ENCODE peak calls at places on chromosomes 1 and 21, in five cellular contexts. F is IMR-90, V is mesenchymal stem cell, W is H1, J is neuronal stem cell. L is an unnamed sample. For H3K36me3, the result is how much of the 10 kb centered on the place peaks cover.

GRCh38 chr1:26582053-26582835 is 52.7 kb downstream of the RPS6KA1 start:
- DNase-seq in F (no peak), V (no peak), W (no peak), J (no peak), L (no peak)

GRCh38 chr1:3651939-3652537 is at the start of gene TP73:
- DNase-seq in F (no peak), V (no peak), W (no peak), J (no peak), L (peak)

GRCh38 chr1:201675143-201675542 is 136.2 kb downstream of the NAV1 start:
- DNase-seq in F (no peak), V (peak), W (no peak), J (no peak), L (no peak)

GRCh38 chr21:15208787-15209186 is 144.0 kb upstream of the NRIP1 start:
- DNase-seq in F (no peak), V (no peak), W (no peak), J (no peak), L (peak)

GRCh38 chr1:74005533-74005932 is 192.4 kb downstream of the LRRIQ3 start:
- DNase-seq in F (no peak), V (no peak), W (no peak), J (no peak), L (no peak)

GRCh38 chr1:33060579-33061083 is 20.3 kb upstream of the AZIN2 start:
- DNase-seq in F (peak), V (peak), W (no peak), J (no peak), L (peak)

GRCh38 chr1:204127597-204128242 is 24.1 kb downstream of the ETNK2 start:
- DNase-seq in F (peak), V (peak), W (no peak), J (peak), L (peak)

GRCh38 chr1:14538335-14538734 is 60.1 kb upstream of the KAZN start:
- DNase-seq in F (no peak), V (no peak), W (no peak), J (no peak), L (peak)

GRCh38 chr1:173934440-173934839 is 17.3 kb upstream of the SERPINC1 start:
- DNase-seq in F (no peak), V (no peak), W (no peak), J (no peak), L (no peak)

DNA sequence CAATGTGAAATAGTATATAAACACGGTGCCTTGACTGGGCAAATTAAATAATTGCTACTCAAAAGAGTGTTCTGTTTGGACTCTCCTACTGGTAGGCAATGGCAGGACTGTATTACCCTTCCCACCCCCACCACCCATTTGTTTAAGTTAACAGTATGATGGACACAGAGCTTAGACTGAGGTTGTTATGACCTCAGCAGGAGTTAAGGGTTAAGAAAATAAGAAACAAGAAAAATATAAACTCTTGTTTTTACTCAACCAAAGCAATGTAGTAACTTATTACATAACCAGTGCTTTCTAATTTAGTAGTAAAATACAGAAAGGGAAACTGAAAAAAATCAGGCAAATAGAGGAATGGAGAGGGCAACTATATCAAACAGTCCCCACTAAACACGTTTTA is 19.9 kb upstream of the SERPINC1 start:
- DNase-seq in F (no peak), V (no peak), W (no peak), J (no peak), L (no peak)
- H3K36me3 ChIP-seq in F (under half), V (half or more), W (under half), J (half or more), L (under half)

DNA sequence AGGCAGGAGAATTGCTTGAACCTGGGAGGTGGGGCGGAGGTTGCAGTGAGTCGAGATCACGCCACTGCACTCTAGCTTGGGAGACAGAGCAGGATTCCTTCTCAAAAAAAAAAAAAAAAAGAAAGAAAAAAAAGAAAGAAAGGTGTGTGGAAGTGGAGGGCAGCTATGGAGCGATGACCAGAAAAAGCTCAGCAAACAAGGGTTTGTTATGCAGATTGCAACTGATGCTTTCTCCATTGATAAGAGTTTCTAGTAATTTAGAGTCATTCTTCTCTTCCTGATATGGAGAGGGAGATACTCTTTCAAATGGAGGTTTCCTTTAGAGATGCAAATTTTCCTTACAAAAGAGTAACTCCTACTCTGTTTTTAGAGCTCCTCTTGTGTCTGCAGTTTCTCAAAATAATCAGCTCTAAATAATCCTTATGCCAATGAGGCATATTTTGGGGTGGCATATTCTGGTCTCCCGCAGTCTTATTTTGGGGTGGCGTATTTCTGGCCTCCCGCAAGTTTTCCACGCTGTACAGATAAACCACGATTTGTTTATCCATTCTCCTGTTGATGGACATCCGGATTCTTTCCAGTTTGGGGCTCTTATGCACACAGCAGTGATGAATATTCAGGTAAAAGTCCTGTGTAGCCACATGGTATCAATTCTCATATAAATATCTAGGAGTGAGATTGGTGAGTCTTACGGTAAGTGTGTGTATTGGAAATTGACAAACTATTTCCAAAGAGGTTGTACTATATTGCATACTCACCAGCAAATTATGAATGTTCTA is 30.7 kb upstream of the RCC2 start:
- DNase-seq in F (no peak), V (no peak), W (peak), J (no peak), L (no peak)
- H3K14ac ChIP-seq in F (no peak), V (no peak), W (no peak), J (no peak), L (no peak)

GRCh38 chr1:243739335-243740003 is 110.6 kb downstream of the AKT3 start:
- DNase-seq in F (no peak), V (no peak), W (no peak), J (no peak), L (no peak)
- H3K4ac ChIP-seq in F (peak), V (peak), W (peak), J (no peak), L (no peak)

DNA sequence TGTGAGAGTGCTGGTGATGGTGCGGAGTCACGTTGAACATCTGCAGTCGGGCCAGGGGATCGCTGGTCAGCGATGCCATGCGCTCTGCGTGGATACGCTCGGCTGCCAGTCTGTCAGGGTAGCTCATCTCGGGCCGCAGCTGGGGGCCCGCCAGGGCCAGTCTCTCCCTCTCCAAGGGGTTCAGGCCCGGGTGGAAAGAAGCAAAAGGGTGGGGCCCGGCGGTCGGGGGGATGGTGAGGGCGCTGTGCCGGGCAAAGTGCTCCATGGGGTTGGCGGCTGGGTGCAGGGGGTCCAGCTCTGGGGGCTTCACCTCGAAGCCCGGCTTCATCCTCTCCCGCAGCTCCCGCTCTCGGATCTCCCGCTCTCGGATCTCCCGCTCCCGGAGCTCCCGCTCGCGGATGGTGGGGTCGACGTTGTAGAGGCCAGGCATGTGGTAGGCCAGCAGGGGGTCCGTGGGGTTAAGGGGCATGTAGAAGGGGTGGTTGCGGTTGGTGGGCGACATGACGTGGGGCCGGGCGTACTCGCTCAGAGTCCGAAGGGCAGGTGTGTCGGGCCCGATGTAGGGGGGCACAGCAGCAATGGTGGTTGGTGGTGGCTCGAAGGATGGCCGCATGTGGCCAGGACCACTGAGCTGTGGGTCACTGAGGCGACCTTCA is 40.5 kb downstream of the SLC45A1 start:
- DNase-seq in F (no peak), V (no peak), W (no peak), J (no peak), L (no peak)
- H3K36me3 ChIP-seq in F (half or more), V (half or more), W (under half), J (half or more), L (half or more)

GRCh38 chr1:231187556-231187955 is 25.7 kb downstream of the TRIM67 start:
- DNase-seq in F (no peak), V (no peak), W (no peak), J (no peak), L (no peak)

GRCh38 chr1:231188768-231189167 is 26.9 kb downstream of the TRIM67 start:
- DNase-seq in F (no peak), V (no peak), W (no peak), J (no peak), L (no peak)

GRCh38 chr1:231188072-231188471 is 26.2 kb downstream of the TRIM67 start:
- DNase-seq in F (no peak), V (no peak), W (no peak), J (no peak), L (no peak)

GRCh38 chr1:231190456-231190855 is 28.6 kb downstream of the TRIM67 start:
- DNase-seq in F (no peak), V (no peak), W (no peak), J (no peak), L (no peak)

GRCh38 chr1:231189683-231190270 is 27.9 kb downstream of the TRIM67 start:
- DNase-seq in F (no peak), V (no peak), W (no peak), J (no peak), L (no peak)
- H3K14ac ChIP-seq in F (no peak), V (no peak), W (no peak), J (no peak), L (no peak)

DNA sequence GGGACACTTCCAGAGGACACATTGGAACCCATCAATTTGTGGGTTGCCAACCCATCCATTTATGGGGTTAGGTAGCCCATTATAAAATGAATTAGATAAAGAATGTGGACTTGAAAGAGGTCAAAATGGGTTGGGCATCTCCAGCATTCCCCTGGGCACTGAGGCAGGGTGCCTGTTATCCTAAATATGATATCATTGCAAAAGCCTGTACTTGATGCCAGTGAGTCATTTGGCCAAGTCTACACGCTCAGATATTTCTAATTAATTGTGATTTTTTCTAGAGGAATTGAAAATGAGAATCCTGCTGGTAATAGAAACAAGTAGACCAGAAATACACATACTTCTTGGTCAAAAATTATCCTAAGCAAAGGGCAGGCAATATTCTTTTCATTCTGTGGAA is 21.9 kb upstream of the NBL1 start:
- DNase-seq in F (peak), V (no peak), W (no peak), J (no peak), L (no peak)
- H3K4ac ChIP-seq in F (no peak), V (no peak), W (no peak), J (no peak), L (no peak)

GRCh38 chr1:179092896-179093461 is 11.1 kb downstream of the TOR3A start:
- DNase-seq in F (no peak), V (no peak), W (no peak), J (no peak), L (no peak)
- H3K36me3 ChIP-seq in F (under half), V (half or more), W (under half), J (half or more), L (under half)

L was measured in trophoblast cell.